ENCODE peak calls at places on chromosomes 4 and X, in eight cellular contexts. E is activated naive CD8-positive, alpha-beta T cell treated with anti-CD3 and anti-CD28 coated beads for 36 hours; R is stimulated activated CD8-positive, alpha-beta memory T cell treated with anti-CD3 and anti-CD28 coated beads, Interleukin-7, amount 100 ng/mL, for 1 hour; J is NCI-H1436; H is chondrocyte; N is H54; B is right lobe of liver; O is Right ventricle myocardium superior. G is an unnamed sample.

GRCh38 chr4:128481752-128482480 is 194.3 kb upstream of the PGRMC2 start:
- DNase-seq in E (no peak), R (no peak), J (no peak), H (no peak), N (no peak), B (no peak), O (no peak), G (no peak)

GRCh38 chrX:40772290-40772689 is 36.9 kb upstream of the MED14 start:
- DNase-seq in E (no peak), R (no peak), J (no peak), H (no peak), N (no peak), B (no peak), O (no peak), G (no peak)

GRCh38 chr4:47662975-47663374 is 174.9 kb downstream of the CORIN start:
- DNase-seq in E (peak), R (no peak), J (no peak), H (no peak), N (no peak), B (no peak), O (no peak), G (no peak)

GRCh38 chrX:112841820-112842157 is 1.2 kb upstream of the AMOT start:
- DNase-seq in E (no peak), R (no peak), J (no peak), H (no peak), N (no peak), B (no peak), O (no peak), G (no peak)

GRCh38 chr4:67366341-67366861 is 178.9 kb downstream of the CENPC start:
- DNase-seq in E (no peak), R (no peak), J (no peak), H (no peak), N (no peak), B (no peak), O (no peak), G (no peak)

GRCh38 chrX:50431623-50432022 is 39.0 kb downstream of the DGKK start:
- DNase-seq in E (no peak), R (no peak), J (no peak), H (no peak), N (no peak), B (no peak), O (no peak), G (no peak)

GRCh38 chrX:39869846-39870601 is 227.7 kb downstream of the BCOR start:
- DNase-seq in E (peak), R (peak), J (no peak), H (no peak), N (peak), B (no peak), O (no peak), G (no peak)

GRCh38 chrX:46125139-46125538 is 420.1 kb downstream of the ZNF674 start:
- DNase-seq in E (no peak), R (no peak), J (no peak), H (no peak), N (no peak), B (no peak), O (no peak), G (no peak)

GRCh38 chr4:41719417-41719816 is 29.1 kb downstream of the PHOX2B start:
- DNase-seq in E (no peak), R (no peak), J (no peak), H (no peak), N (no peak), B (no peak), O (no peak), G (no peak)

GRCh38 chrX:124018031-124018430 is 56.5 kb downstream of the STAG2 start:
- DNase-seq in E (no peak), R (no peak), J (no peak), H (no peak), N (no peak), B (no peak), O (no peak), G (no peak)

GRCh38 chrX:110053453-110053852 is 50.5 kb downstream of the TMEM164 start:
- DNase-seq in E (no peak), R (no peak), J (no peak), H (no peak), N (no peak), B (no peak), O (no peak), G (no peak)

GRCh38 chr4:85860066-85860465 is 385.1 kb downstream of the ARHGAP24 start:
- DNase-seq in E (no peak), R (no peak), J (no peak), H (no peak), N (no peak), B (no peak), O (no peak), G (no peak)

GRCh38 chr4:52799813-52800212 is 48.6 kb upstream of the ERVMER34-1 start:
- DNase-seq in E (no peak), R (no peak), J (no peak), H (no peak), N (no peak), B (no peak), O (no peak), G (no peak)

GRCh38 chr4:107120661-107121060 is 84.5 kb upstream of the DKK2 start:
- DNase-seq in E (no peak), R (no peak), J (no peak), H (no peak), N (no peak), B (no peak), O (no peak), G (no peak)

GRCh38 chr4:1715002-1715761 is 3.1 kb upstream of the SLBP start:
- DNase-seq in E (no peak), R (no peak), J (no peak), H (peak), N (no peak), B (no peak), O (peak), G (no peak)

GRCh38 chr4:166662266-166662843 is 571.9 kb downstream of the SPOCK3 start:
- DNase-seq in E (no peak), R (no peak), J (no peak), H (no peak), N (no peak), B (no peak), O (no peak), G (no peak)

GRCh38 chrX:69501433-69501832 is 2.7 kb upstream of the NALF2 start:
- DNase-seq in E (no peak), R (no peak), J (peak), H (no peak), N (no peak), B (no peak), O (peak), G (peak)

GRCh38 chr4:88006956-88007303 is 505 bp upstream of the PKD2 start:
- DNase-seq in E (no peak), R (no peak), J (no peak), H (no peak), N (no peak), B (no peak), O (peak), G (peak)

GRCh38 chrX:65488496-65488895 is 46.1 kb downstream of the LAS1L start:
- DNase-seq in E (no peak), R (no peak), J (no peak), H (no peak), N (no peak), B (no peak), O (no peak), G (no peak)

GRCh38 chr4:87026795-87027495 is 92.1 kb downstream of the AFF1 start:
- DNase-seq in E (no peak), R (no peak), J (no peak), H (no peak), N (no peak), B (no peak), O (no peak), G (no peak)

GRCh38 chrX:41785685-41786084 is 61.7 kb downstream of the GPR82 start:
- DNase-seq in E (no peak), R (no peak), J (no peak), H (no peak), N (no peak), B (no peak), O (no peak), G (no peak)

GRCh38 chr4:173167793-173168395 is 717 bp upstream of the GALNT7 start:
- DNase-seq in E (peak), R (no peak), J (peak), H (no peak), N (no peak), B (peak), O (peak), G (peak)

GRCh38 chr4:112848931-112849330 is 200.5 kb upstream of the ANK2 start:
- DNase-seq in E (no peak), R (no peak), J (no peak), H (no peak), N (no peak), B (no peak), O (no peak), G (peak)

GRCh38 chr4:14169460-14169859 is 541.9 kb upstream of the BOD1L1 start:
- DNase-seq in E (no peak), R (no peak), J (no peak), H (no peak), N (no peak), B (no peak), O (no peak), G (no peak)

GRCh38 chr4:7358100-7358735 is 76.5 kb downstream of the PSAPL1 start:
- DNase-seq in E (no peak), R (no peak), J (no peak), H (peak), N (peak), B (no peak), O (peak), G (peak)

GRCh38 chrX:110004970-110005369 is 2.1 kb downstream of the TMEM164 start:
- DNase-seq in E (no peak), R (no peak), J (no peak), H (no peak), N (no peak), B (no peak), O (no peak), G (no peak)

GRCh38 chr4:8701101-8702019 is 108.8 kb downstream of the CPZ start:
- DNase-seq in E (no peak), R (no peak), J (no peak), H (no peak), N (no peak), B (peak), O (no peak), G (no peak)